ENCODE peak calls at places on chromosomes 1 and 21, in four cellular contexts. One of them, this sample, is unnamed. For H3K36me3, the result is how much of the 10 kb centered on the place peaks cover.

GRCh38 chr1:36212782-36213181 is 11.5 kb upstream of the THRAP3 start:
- DNase-seq in CD8-positive, alpha-beta T cell: no peak
- DNase-seq in heart right ventricle: no peak
- DNase-seq in adrenal gland: no peak
- DNase-seq in this sample: no peak

GRCh38 chr1:84771895-84772294 is 81.6 kb upstream of the SSX2IP start:
- DNase-seq in CD8-positive, alpha-beta T cell: no peak
- DNase-seq in heart right ventricle: no peak
- DNase-seq in adrenal gland: no peak
- DNase-seq in this sample: no peak

GRCh38 chr1:58057820-58058219 is 488.7 kb downstream of the OMA1 start:
- DNase-seq in CD8-positive, alpha-beta T cell: no peak
- DNase-seq in heart right ventricle: no peak
- DNase-seq in adrenal gland: no peak
- DNase-seq in this sample: no peak

GRCh38 chr1:54995835-54996234 is 2.9 kb upstream of the BSND start:
- DNase-seq in CD8-positive, alpha-beta T cell: no peak
- DNase-seq in heart right ventricle: no peak
- DNase-seq in adrenal gland: no peak
- DNase-seq in this sample: no peak

GRCh38 chr1:39500862-39501389 is 9.5 kb downstream of the BMP8A start:
- DNase-seq in CD8-positive, alpha-beta T cell: no peak
- DNase-seq in heart right ventricle: no peak
- DNase-seq in adrenal gland: peak
- DNase-seq in this sample: no peak

GRCh38 chr1:201432814-201433213 is 11.3 kb upstream of the TNNI1 start:
- DNase-seq in CD8-positive, alpha-beta T cell: no peak
- DNase-seq in heart right ventricle: no peak
- DNase-seq in adrenal gland: no peak
- DNase-seq in this sample: no peak

GRCh38 chr1:214018605-214019268 is 31.0 kb downstream of the PROX1 start:
- DNase-seq in CD8-positive, alpha-beta T cell: no peak
- DNase-seq in heart right ventricle: no peak
- DNase-seq in adrenal gland: no peak
- DNase-seq in this sample: no peak

GRCh38 chr1:108512239-108513071 is 47.4 kb upstream of the EEIG2 start:
- DNase-seq in CD8-positive, alpha-beta T cell: no peak
- DNase-seq in heart right ventricle: no peak
- DNase-seq in adrenal gland: no peak
- DNase-seq in this sample: no peak

GRCh38 chr1:226209307-226210059 is 14.0 kb upstream of the MIXL1 start:
- DNase-seq in CD8-positive, alpha-beta T cell: no peak
- DNase-seq in heart right ventricle: no peak
- DNase-seq in adrenal gland: no peak
- DNase-seq in this sample: no peak

GRCh38 chr1:236753554-236753953 is 41.5 kb upstream of the MTR start:
- DNase-seq in CD8-positive, alpha-beta T cell: no peak
- DNase-seq in heart right ventricle: no peak
- DNase-seq in adrenal gland: peak
- DNase-seq in this sample: no peak

GRCh38 chr1:175757381-175758015 is 14.1 kb upstream of the TNR start:
- DNase-seq in CD8-positive, alpha-beta T cell: no peak
- DNase-seq in heart right ventricle: no peak
- DNase-seq in adrenal gland: peak
- DNase-seq in this sample: peak

GRCh38 chr1:117239467-117239866 is 28.7 kb upstream of the VTCN1 start:
- DNase-seq in CD8-positive, alpha-beta T cell: no peak
- DNase-seq in heart right ventricle: no peak
- DNase-seq in adrenal gland: no peak
- DNase-seq in this sample: no peak

GRCh38 chr1:58886611-58887010 is 102.8 kb upstream of the JUN start:
- DNase-seq in CD8-positive, alpha-beta T cell: no peak
- DNase-seq in heart right ventricle: no peak
- DNase-seq in adrenal gland: no peak
- DNase-seq in this sample: no peak

GRCh38 chr1:167515461-167515860 is 2.9 kb downstream of the CD247 start:
- DNase-seq in CD8-positive, alpha-beta T cell: no peak
- DNase-seq in heart right ventricle: no peak
- DNase-seq in adrenal gland: no peak
- DNase-seq in this sample: no peak

GRCh38 chr1:159089184-159089791 is 12.7 kb upstream of the AIM2 start:
- DNase-seq in CD8-positive, alpha-beta T cell: no peak
- DNase-seq in heart right ventricle: no peak
- DNase-seq in adrenal gland: no peak
- DNase-seq in this sample: no peak

GRCh38 chr1:43039228-43040055 is 80.8 kb upstream of the SLC2A1 start:
- DNase-seq in CD8-positive, alpha-beta T cell: no peak
- DNase-seq in heart right ventricle: no peak
- DNase-seq in adrenal gland: no peak
- DNase-seq in this sample: peak

GRCh38 chr1:61141288-61142044 is 59.1 kb downstream of the NFIA start:
- DNase-seq in CD8-positive, alpha-beta T cell: no peak
- DNase-seq in heart right ventricle: no peak
- DNase-seq in adrenal gland: no peak
- DNase-seq in this sample: no peak

GRCh38 chr1:212498243-212498642 is 65.5 kb downstream of the NENF start:
- DNase-seq in CD8-positive, alpha-beta T cell: no peak
- DNase-seq in heart right ventricle: no peak
- DNase-seq in adrenal gland: no peak
- DNase-seq in this sample: peak

GRCh38 chr1:22043175-22043769 is 9.2 kb upstream of the CDC42 start:
- DNase-seq in CD8-positive, alpha-beta T cell: no peak
- DNase-seq in heart right ventricle: no peak
- DNase-seq in adrenal gland: no peak
- DNase-seq in this sample: no peak

GRCh38 chr1:167292216-167292615 is 71.5 kb downstream of the POU2F1 start:
- DNase-seq in CD8-positive, alpha-beta T cell: no peak
- DNase-seq in heart right ventricle: no peak
- DNase-seq in adrenal gland: no peak
- DNase-seq in this sample: no peak

GRCh38 chr1:108601708-108602410 is 42.0 kb downstream of the EEIG2 start:
- DNase-seq in CD8-positive, alpha-beta T cell: no peak
- DNase-seq in heart right ventricle: no peak
- DNase-seq in adrenal gland: no peak
- DNase-seq in this sample: no peak

GRCh38 chr1:29113407-29114117 is 10.1 kb downstream of the TMEM200B start:
- DNase-seq in CD8-positive, alpha-beta T cell: no peak
- DNase-seq in heart right ventricle: no peak
- DNase-seq in adrenal gland: no peak
- DNase-seq in this sample: no peak

GRCh38 chr1:66535853-66536252 is 1.9 kb downstream of the SGIP1 start:
- DNase-seq in CD8-positive, alpha-beta T cell: no peak
- DNase-seq in heart right ventricle: no peak
- DNase-seq in adrenal gland: no peak
- DNase-seq in this sample: no peak

GRCh38 chr1:8121261-8122159 is 95.4 kb upstream of the ERRFI1 start:
- DNase-seq in CD8-positive, alpha-beta T cell: no peak
- DNase-seq in heart right ventricle: peak
- DNase-seq in adrenal gland: peak
- DNase-seq in this sample: peak

GRCh38 chr1:201275266-201275666 is 8.0 kb upstream of the PKP1 start:
- DNase-seq in CD8-positive, alpha-beta T cell: no peak
- DNase-seq in heart right ventricle: peak
- DNase-seq in adrenal gland: peak
- DNase-seq in this sample: no peak

GRCh38 chr1:231418101-231418740 is 3.9 kb downstream of the EGLN1 start:
- DNase-seq in CD8-positive, alpha-beta T cell: no peak
- DNase-seq in heart right ventricle: no peak
- DNase-seq in adrenal gland: no peak
- DNase-seq in this sample: no peak

GRCh38 chr1:184664042-184664659 is 90.5 kb downstream of the EDEM3 start:
- DNase-seq in CD8-positive, alpha-beta T cell: no peak
- DNase-seq in heart right ventricle: peak
- DNase-seq in adrenal gland: peak
- DNase-seq in this sample: peak

GRCh38 chr1:171999756-172000155 is 158.5 kb downstream of the DNM3 start:
- DNase-seq in CD8-positive, alpha-beta T cell: no peak
- DNase-seq in heart right ventricle: no peak
- DNase-seq in adrenal gland: no peak
- DNase-seq in this sample: no peak

GRCh38 chr21:38761531-38761930 is 44.2 kb upstream of the ETS2 start:
- DNase-seq in CD8-positive, alpha-beta T cell: no peak
- DNase-seq in heart right ventricle: no peak
- DNase-seq in adrenal gland: no peak
- DNase-seq in this sample: no peak

GRCh38 chr1:44543064-44543815 is 131.0 kb downstream of the TMEM53 start:
- DNase-seq in CD8-positive, alpha-beta T cell: no peak
- DNase-seq in heart right ventricle: no peak
- DNase-seq in adrenal gland: no peak
- DNase-seq in this sample: no peak

GRCh38 chr1:100883963-100884362 is 10.7 kb downstream of the EXTL2 start:
- DNase-seq in CD8-positive, alpha-beta T cell: no peak
- DNase-seq in heart right ventricle: no peak
- DNase-seq in adrenal gland: peak
- DNase-seq in this sample: peak

GRCh38 chr1:110235839-110236682 is 25.9 kb downstream of the KCNC4 start:
- DNase-seq in CD8-positive, alpha-beta T cell: no peak
- DNase-seq in heart right ventricle: no peak
- DNase-seq in adrenal gland: peak
- DNase-seq in this sample: peak

GRCh38 chr21:45467221-45467779 is 62.3 kb downstream of the COL18A1 start:
- DNase-seq in CD8-positive, alpha-beta T cell: no peak
- DNase-seq in heart right ventricle: no peak
- DNase-seq in adrenal gland: peak
- DNase-seq in this sample: no peak

GRCh38 chr1:53014791-53015507 is 47.1 kb upstream of the PODN start:
- DNase-seq in CD8-positive, alpha-beta T cell: peak
- DNase-seq in heart right ventricle: peak
- DNase-seq in adrenal gland: peak
- DNase-seq in this sample: peak

GRCh38 chr1:37472281-37472680 is 2.1 kb upstream of the ZC3H12A start:
- DNase-seq in CD8-positive, alpha-beta T cell: no peak
- DNase-seq in heart right ventricle: no peak
- DNase-seq in adrenal gland: no peak
- DNase-seq in this sample: no peak

GRCh38 chr1:26165126-26165892 is 3.5 kb downstream of the C1orf232 start:
- DNase-seq in CD8-positive, alpha-beta T cell: no peak
- DNase-seq in heart right ventricle: no peak
- DNase-seq in adrenal gland: no peak
- DNase-seq in this sample: no peak

GRCh38 chr1:27548136-27548853 is 55.6 kb downstream of the AHDC1 start:
- DNase-seq in CD8-positive, alpha-beta T cell: no peak
- DNase-seq in heart right ventricle: no peak
- DNase-seq in adrenal gland: no peak
- DNase-seq in this sample: no peak
- H3K36me3 ChIP-seq in CD8-positive, alpha-beta T cell: under half
- H3K36me3 ChIP-seq in heart right ventricle: half or more
- H3K36me3 ChIP-seq in adrenal gland: under half
- H3K36me3 ChIP-seq in this sample: under half

GRCh38 chr1:235180916-235181315 is 19.9 kb upstream of the RBM34 start:
- DNase-seq in CD8-positive, alpha-beta T cell: no peak
- DNase-seq in heart right ventricle: no peak
- DNase-seq in adrenal gland: no peak
- DNase-seq in this sample: no peak
- H3K36me3 ChIP-seq in CD8-positive, alpha-beta T cell: under half
- H3K36me3 ChIP-seq in heart right ventricle: half or more
- H3K36me3 ChIP-seq in adrenal gland: under half
- H3K36me3 ChIP-seq in this sample: under half

DNA sequence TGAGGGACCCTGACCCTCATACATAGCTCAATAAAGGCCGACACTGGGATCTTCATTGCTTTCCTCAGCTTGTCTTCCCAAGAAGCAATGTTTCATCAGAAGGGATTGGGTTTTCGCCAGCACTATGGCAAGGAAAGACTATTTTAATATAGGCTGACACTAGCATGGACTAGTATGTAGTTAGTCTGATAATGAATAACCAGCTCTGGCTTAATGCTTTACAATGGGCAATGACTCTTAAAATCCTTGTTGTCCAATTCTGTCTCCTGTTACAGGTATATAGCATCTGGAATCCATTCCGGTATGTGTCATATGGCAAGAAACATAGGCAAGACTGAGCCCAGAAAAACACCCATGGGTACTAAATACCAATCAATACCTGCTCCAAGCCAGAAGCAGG is 15.3 kb upstream of the SYT2 start:
- DNase-seq in CD8-positive, alpha-beta T cell: no peak
- DNase-seq in heart right ventricle: no peak
- DNase-seq in adrenal gland: no peak
- DNase-seq in this sample: no peak
- H3K36me3 ChIP-seq in CD8-positive, alpha-beta T cell: under half
- H3K36me3 ChIP-seq in heart right ventricle: half or more
- H3K36me3 ChIP-seq in adrenal gland: under half
- H3K36me3 ChIP-seq in this sample: under half

DNA sequence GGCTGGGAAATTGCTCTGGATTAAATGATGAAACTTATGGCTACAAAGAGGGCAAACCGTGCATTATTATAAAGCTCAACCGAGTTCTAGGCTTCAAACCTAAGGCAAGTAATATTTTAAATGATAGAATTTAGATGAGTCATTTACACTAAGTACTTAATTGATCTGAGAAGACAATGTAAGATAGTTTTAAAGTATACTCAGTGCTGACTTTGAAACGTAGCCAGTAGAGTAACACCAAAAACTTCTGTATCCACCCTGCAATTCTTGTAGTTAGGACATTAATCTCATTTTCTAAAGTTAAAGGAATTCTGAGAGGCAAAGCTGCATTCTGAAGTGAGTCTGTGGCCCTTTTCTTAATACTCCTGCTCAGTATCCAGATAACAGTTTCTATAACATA is 20.8 kb downstream of the ATP1B1 start:
- DNase-seq in CD8-positive, alpha-beta T cell: no peak
- DNase-seq in heart right ventricle: no peak
- DNase-seq in adrenal gland: no peak
- DNase-seq in this sample: no peak
- H3K36me3 ChIP-seq in CD8-positive, alpha-beta T cell: under half
- H3K36me3 ChIP-seq in heart right ventricle: half or more
- H3K36me3 ChIP-seq in adrenal gland: under half
- H3K36me3 ChIP-seq in this sample: under half

GRCh38 chr1:11837767-11838348 is 9.7 kb downstream of the NPPA start:
- DNase-seq in CD8-positive, alpha-beta T cell: no peak
- DNase-seq in heart right ventricle: no peak
- DNase-seq in adrenal gland: no peak
- DNase-seq in this sample: no peak
- H3K36me3 ChIP-seq in CD8-positive, alpha-beta T cell: under half
- H3K36me3 ChIP-seq in heart right ventricle: half or more
- H3K36me3 ChIP-seq in adrenal gland: under half
- H3K36me3 ChIP-seq in this sample: under half

GRCh38 chr1:47262787-47263413 is 30.9 kb upstream of the TAL1 start:
- DNase-seq in CD8-positive, alpha-beta T cell: no peak
- DNase-seq in heart right ventricle: peak
- DNase-seq in adrenal gland: peak
- DNase-seq in this sample: peak
- H3K36me3 ChIP-seq in CD8-positive, alpha-beta T cell: under half
- H3K36me3 ChIP-seq in heart right ventricle: under half
- H3K36me3 ChIP-seq in adrenal gland: under half
- H3K36me3 ChIP-seq in this sample: under half

GRCh38 chr1:151526735-151527520 is 13.2 kb upstream of the TUFT1 start:
- DNase-seq in CD8-positive, alpha-beta T cell: no peak
- DNase-seq in heart right ventricle: no peak
- DNase-seq in adrenal gland: no peak
- DNase-seq in this sample: no peak

GRCh38 chr1:151518936-151519335 is 7.7 kb downstream of the CGN start:
- DNase-seq in CD8-positive, alpha-beta T cell: no peak
- DNase-seq in heart right ventricle: no peak
- DNase-seq in adrenal gland: no peak
- DNase-seq in this sample: no peak

GRCh38 chr1:151520359-151520758 is 9.2 kb downstream of the CGN start:
- DNase-seq in CD8-positive, alpha-beta T cell: no peak
- DNase-seq in heart right ventricle: no peak
- DNase-seq in adrenal gland: no peak
- DNase-seq in this sample: no peak

GRCh38 chr1:151519667-151520066 is 8.5 kb downstream of the CGN start:
- DNase-seq in CD8-positive, alpha-beta T cell: no peak
- DNase-seq in heart right ventricle: no peak
- DNase-seq in adrenal gland: no peak
- DNase-seq in this sample: no peak

GRCh38 chr1:151523331-151523730 is 12.1 kb downstream of the CGN start:
- DNase-seq in CD8-positive, alpha-beta T cell: no peak
- DNase-seq in heart right ventricle: no peak
- DNase-seq in adrenal gland: no peak
- DNase-seq in this sample: no peak
- H3K36me3 ChIP-seq in CD8-positive, alpha-beta T cell: under half
- H3K36me3 ChIP-seq in heart right ventricle: under half
- H3K36me3 ChIP-seq in adrenal gland: under half
- H3K36me3 ChIP-seq in this sample: under half

This sample was measured in body of pancreas.